ENCODE peak calls at places on chromosome 7, in nine cellular contexts. K is HuH-7.5; E is substantia nigra; G is A172; X is activated T-helper 9 cell treated with anti-CD3 and anti-CD28 coated beads, Interleukin-2, amount 50 U/mL, for 16 hours; Y is non-pigmented ciliary epithelial cell; O is KG1; F is HCEC 1CT; T is endothelial cell of umbilical vein. D is an unnamed sample.

GRCh38 chr7:64504581-64505120 is 58.2 kb downstream of the ZNF680 start:
- DNase-seq in Y (no peak), F (no peak), E (no peak), K (no peak), O (no peak), X (no peak), T (no peak), G (no peak), D (no peak)

GRCh38 chr7:4227105-4228010 is 454.7 kb upstream of the FOXK1 start:
- DNase-seq in Y (no peak), X (no peak), E (no peak), T (no peak), K (no peak), G (no peak), F (no peak), O (no peak), D (no peak)

GRCh38 chr7:17447728-17448478 is 149.5 kb downstream of the AHR start:
- DNase-seq in F (no peak), K (no peak), E (no peak), G (no peak), O (no peak), X (no peak), T (no peak), Y (no peak), D (no peak)

GRCh38 chr7:116588641-116589594 is 64.1 kb downstream of the CAV1 start:
- DNase-seq in K (no peak), T (peak), G (peak), X (no peak), F (peak), O (peak), Y (no peak), E (no peak), D (peak)

GRCh38 chr7:20328027-20328426 is 2.7 kb upstream of the ITGB8 start:
- DNase-seq in T (no peak), K (no peak), Y (no peak), G (no peak), F (no peak), X (no peak), O (no peak), E (no peak), D (no peak)

GRCh38 chr7:48089415-48089975 is 430 bp downstream of the UPP1 start:
- DNase-seq in X (peak), K (no peak), G (no peak), Y (no peak), T (no peak), F (peak), E (no peak), O (peak), D (peak)

GRCh38 chr7:127751062-127751722 is 99.2 kb downstream of the SND1 start:
- DNase-seq in X (no peak), G (no peak), F (peak), E (no peak), Y (peak), T (no peak), K (no peak), O (no peak), D (peak)

GRCh38 chr7:86932038-86932512 is 127.4 kb downstream of the ELAPOR2 start:
- DNase-seq in O (no peak), X (no peak), K (no peak), E (no peak), T (peak), Y (peak), G (peak), F (peak), D (no peak)

GRCh38 chr7:121890833-121891232 is 17.9 kb downstream of the PTPRZ1 start:
- DNase-seq in F (no peak), E (no peak), T (no peak), O (no peak), K (no peak), G (no peak), Y (no peak), X (no peak), D (no peak)

GRCh38 chr7:158018061-158018796 is 569.4 kb downstream of the PTPRN2 start:
- DNase-seq in X (no peak), K (no peak), E (no peak), G (no peak), O (no peak), T (no peak), F (no peak), Y (no peak), D (no peak)

GRCh38 chr7:123571684-123572083 is 14.1 kb upstream of the NDUFA5 start:
- DNase-seq in F (peak), X (no peak), G (peak), K (no peak), O (no peak), T (no peak), E (no peak), Y (no peak), D (peak)

GRCh38 chr7:22488643-22489462 is 11.1 kb downstream of the STEAP1B start:
- DNase-seq in F (peak), O (peak), E (no peak), X (peak), Y (no peak), T (peak), G (peak), K (peak), D (peak)

GRCh38 chr7:3943265-3943664 is 642.2 kb downstream of the SDK1 start:
- DNase-seq in T (no peak), K (no peak), F (no peak), O (no peak), E (no peak), G (no peak), Y (no peak), X (no peak), D (no peak)

GRCh38 chr7:137081694-137082093 is 213.2 kb downstream of the CHRM2 start:
- DNase-seq in F (peak), O (no peak), T (no peak), E (no peak), Y (peak), X (no peak), G (peak), K (no peak), D (peak)

GRCh38 chr7:2079332-2080068 is 153.2 kb downstream of the MAD1L1 start:
- DNase-seq in F (no peak), G (peak), E (no peak), X (no peak), Y (no peak), T (no peak), K (no peak), O (no peak), D (no peak)

GRCh38 chr7:12610899-12611298 is 40.4 kb downstream of the SCIN start:
- DNase-seq in T (no peak), Y (no peak), X (no peak), F (no peak), O (no peak), E (no peak), K (no peak), G (no peak), D (no peak)

GRCh38 chr7:130632111-130632510 is 36.4 kb downstream of the COPG2 start:
- DNase-seq in E (no peak), X (no peak), F (peak), T (peak), O (no peak), G (peak), Y (peak), K (no peak), D (peak)

GRCh38 chr7:136956232-136956631 is 87.8 kb downstream of the CHRM2 start:
- DNase-seq in F (peak), E (no peak), X (no peak), T (no peak), G (peak), Y (peak), O (no peak), K (no peak), D (peak)

GRCh38 chr7:134901389-134902020 is 84.8 kb upstream of the AGBL3 start:
- DNase-seq in G (no peak), T (no peak), O (no peak), X (no peak), Y (no peak), F (no peak), K (no peak), E (no peak), D (no peak)

GRCh38 chr7:33726582-33726981 is 178.8 kb upstream of the BMPER start:
- DNase-seq in X (no peak), E (no peak), Y (no peak), K (no peak), G (no peak), O (no peak), T (peak), F (no peak), D (no peak)

GRCh38 chr7:50293509-50294179 is 10.9 kb upstream of the IKZF1 start:
- DNase-seq in X (no peak), Y (no peak), G (no peak), O (no peak), T (no peak), E (no peak), K (no peak), F (no peak), D (no peak)

GRCh38 chr7:34039033-34039432 is 133.7 kb downstream of the BMPER start:
- DNase-seq in X (no peak), E (no peak), G (peak), K (no peak), O (no peak), Y (no peak), F (no peak), T (no peak), D (no peak)

GRCh38 chr7:47390914-47391313 is 191.0 kb downstream of the TNS3 start:
- DNase-seq in E (no peak), X (no peak), G (no peak), T (no peak), K (no peak), O (no peak), F (no peak), Y (no peak), D (no peak)

GRCh38 chr7:7706556-7706955 is 11.9 kb downstream of the RPA3 start:
- DNase-seq in O (no peak), G (no peak), X (no peak), Y (no peak), F (no peak), T (no peak), K (no peak), E (no peak), D (no peak)

GRCh38 chr7:30706316-30706715 is 24.1 kb upstream of the CRHR2 start:
- DNase-seq in F (no peak), Y (no peak), G (no peak), X (no peak), E (no peak), T (no peak), K (no peak), O (no peak), D (no peak)

GRCh38 chr7:112144284-112145059 is 61.7 kb downstream of the DOCK4 start:
- DNase-seq in G (no peak), X (no peak), T (no peak), K (no peak), Y (no peak), O (no peak), E (no peak), F (no peak), D (no peak)

GRCh38 chr7:2138146-2138765 is 94.5 kb downstream of the MAD1L1 start:
- DNase-seq in T (peak), X (no peak), E (no peak), G (no peak), Y (no peak), O (no peak), K (no peak), F (no peak), D (no peak)

GRCh38 chr7:20858913-20859312 is 72.2 kb upstream of the SP8 start:
- DNase-seq in E (no peak), G (no peak), X (no peak), Y (no peak), K (no peak), O (no peak), F (no peak), T (no peak), D (no peak)

GRCh38 chr7:144436500-144436899 is 33.0 kb upstream of the NOBOX start:
- DNase-seq in G (no peak), X (no peak), E (no peak), K (no peak), F (no peak), Y (no peak), T (no peak), O (no peak), D (no peak)

GRCh38 chr7:96187735-96188622 is 133.9 kb downstream of the SLC25A13 start:
- DNase-seq in E (no peak), G (no peak), Y (no peak), K (no peak), F (no peak), O (no peak), X (no peak), T (no peak), D (no peak)

GRCh38 chr7:44569958-44570357 is 3.8 kb downstream of the DDX56 start:
- DNase-seq in X (no peak), O (no peak), G (no peak), Y (no peak), E (no peak), K (no peak), T (no peak), F (no peak), D (no peak)

GRCh38 chr7:95330194-95331003 is 6.1 kb upstream of the PON1 start:
- DNase-seq in K (no peak), T (peak), E (no peak), G (peak), F (no peak), X (no peak), O (no peak), Y (no peak), D (peak)

GRCh38 chr7:66033471-66034385 is 41.9 kb upstream of the ASL start:
- DNase-seq in G (no peak), Y (no peak), T (no peak), K (no peak), F (no peak), O (no peak), X (no peak), E (no peak), D (no peak)

GRCh38 chr7:159177270-159178036 is 32.8 kb upstream of the VIPR2 start:
- DNase-seq in G (no peak), K (no peak), X (no peak), Y (no peak), O (no peak), T (peak), F (no peak), E (no peak), D (no peak)